ENCODE peak calls at places on chromosomes 12 and 14, in seven cellular contexts. One of them, this sample, is unnamed.

GRCh38 chr12:47899466-47899865 is 5.3 kb downstream of the VDR start:
- DNase-seq in heart right ventricle: no peak
- DNase-seq in mesothelial cell of epicardium: no peak
- DNase-seq in cardiac fibroblast: no peak
- DNase-seq in cardiac muscle cell: no peak
- DNase-seq in GM13977: no peak
- DNase-seq in endothelial cell of umbilical vein: no peak
- DNase-seq in this sample: no peak

GRCh38 chr14:72451081-72451972 is 442.6 kb downstream of the DPF3 start:
- DNase-seq in GM13977: peak; percentile 60
- DNase-seq in cardiac muscle cell: no peak
- DNase-seq in cardiac fibroblast: no peak
- DNase-seq in heart right ventricle: no peak
- DNase-seq in mesothelial cell of epicardium: no peak
- DNase-seq in endothelial cell of umbilical vein: no peak
- DNase-seq in this sample: no peak

GRCh38 chr14:64465856-64466554 is 706 bp downstream of the AKAP5 start:
- DNase-seq in heart right ventricle: peak; percentile 25
- DNase-seq in endothelial cell of umbilical vein: peak; percentile 45
- DNase-seq in cardiac muscle cell: peak; percentile 75
- DNase-seq in cardiac fibroblast: peak; percentile 27
- DNase-seq in GM13977: no peak
- DNase-seq in mesothelial cell of epicardium: peak; percentile 52
- DNase-seq in this sample: peak; percentile 9

GRCh38 chr12:24617471-24617870 is 331.4 kb downstream of the BCAT1 start:
- DNase-seq in heart right ventricle: no peak
- DNase-seq in endothelial cell of umbilical vein: peak; percentile 50
- DNase-seq in cardiac fibroblast: peak; percentile 81
- DNase-seq in GM13977: no peak
- DNase-seq in cardiac muscle cell: peak; percentile 51
- DNase-seq in mesothelial cell of epicardium: no peak
- DNase-seq in this sample: no peak

GRCh38 chr14:81868172-81868571 is 334.5 kb upstream of the SEL1L start:
- DNase-seq in heart right ventricle: no peak
- DNase-seq in mesothelial cell of epicardium: no peak
- DNase-seq in endothelial cell of umbilical vein: no peak
- DNase-seq in GM13977: no peak
- DNase-seq in cardiac muscle cell: no peak
- DNase-seq in cardiac fibroblast: no peak
- DNase-seq in this sample: no peak

GRCh38 chr12:131615316-131616053 is 95.4 kb upstream of the SFSWAP start:
- DNase-seq in endothelial cell of umbilical vein: no peak
- DNase-seq in cardiac fibroblast: no peak
- DNase-seq in heart right ventricle: no peak
- DNase-seq in GM13977: no peak
- DNase-seq in cardiac muscle cell: no peak
- DNase-seq in mesothelial cell of epicardium: no peak
- DNase-seq in this sample: no peak

GRCh38 chr14:74308695-74309094 is 6.0 kb upstream of the ABCD4 start:
- DNase-seq in heart right ventricle: no peak
- DNase-seq in cardiac muscle cell: no peak
- DNase-seq in GM13977: no peak
- DNase-seq in cardiac fibroblast: no peak
- DNase-seq in mesothelial cell of epicardium: no peak
- DNase-seq in endothelial cell of umbilical vein: no peak
- DNase-seq in this sample: no peak

GRCh38 chr14:34571771-34572170 is 32.3 kb upstream of the EAPP start:
- DNase-seq in cardiac muscle cell: no peak
- DNase-seq in endothelial cell of umbilical vein: no peak
- DNase-seq in cardiac fibroblast: no peak
- DNase-seq in heart right ventricle: no peak
- DNase-seq in mesothelial cell of epicardium: no peak
- DNase-seq in GM13977: no peak
- DNase-seq in this sample: no peak

GRCh38 chr12:28164644-28165313 is 25.5 kb upstream of the CCDC91 start:
- DNase-seq in GM13977: no peak
- DNase-seq in heart right ventricle: no peak
- DNase-seq in mesothelial cell of epicardium: no peak
- DNase-seq in endothelial cell of umbilical vein: no peak
- DNase-seq in cardiac muscle cell: no peak
- DNase-seq in cardiac fibroblast: no peak
- DNase-seq in this sample: peak; percentile 28

GRCh38 chr12:100573168-100573498 is 351 bp upstream of the GAS2L3 start:
- DNase-seq in cardiac muscle cell: no peak
- DNase-seq in heart right ventricle: no peak
- DNase-seq in mesothelial cell of epicardium: no peak
- DNase-seq in GM13977: no peak
- DNase-seq in cardiac fibroblast: no peak
- DNase-seq in endothelial cell of umbilical vein: no peak
- DNase-seq in this sample: no peak

GRCh38 chr14:69652942-69653680 is 41.7 kb downstream of the SUSD6 start:
- DNase-seq in cardiac fibroblast: peak; percentile 50
- DNase-seq in GM13977: no peak
- DNase-seq in heart right ventricle: peak; percentile 37
- DNase-seq in cardiac muscle cell: no peak
- DNase-seq in endothelial cell of umbilical vein: no peak
- DNase-seq in mesothelial cell of epicardium: no peak
- DNase-seq in this sample: no peak

GRCh38 chr14:99037777-99038176 is 234.2 kb downstream of the BCL11B start:
- DNase-seq in heart right ventricle: no peak
- DNase-seq in GM13977: no peak
- DNase-seq in mesothelial cell of epicardium: no peak
- DNase-seq in endothelial cell of umbilical vein: no peak
- DNase-seq in cardiac fibroblast: no peak
- DNase-seq in cardiac muscle cell: no peak
- DNase-seq in this sample: no peak

GRCh38 chr12:116492703-116493324 is 66.4 kb upstream of the MAP1LC3B2 start:
- DNase-seq in heart right ventricle: no peak
- DNase-seq in GM13977: no peak
- DNase-seq in cardiac muscle cell: peak; percentile 62
- DNase-seq in cardiac fibroblast: peak; percentile 88
- DNase-seq in endothelial cell of umbilical vein: no peak
- DNase-seq in mesothelial cell of epicardium: no peak
- DNase-seq in this sample: no peak

GRCh38 chr14:95196268-95196667 is 38.9 kb upstream of the DICER1 start:
- DNase-seq in heart right ventricle: no peak
- DNase-seq in cardiac muscle cell: no peak
- DNase-seq in mesothelial cell of epicardium: no peak
- DNase-seq in cardiac fibroblast: no peak
- DNase-seq in endothelial cell of umbilical vein: no peak
- DNase-seq in GM13977: peak; percentile 68
- DNase-seq in this sample: no peak

GRCh38 chr12:53497461-53497860 is 1.8 kb downstream of the MAP3K12 start:
- DNase-seq in cardiac muscle cell: no peak
- DNase-seq in heart right ventricle: no peak
- DNase-seq in endothelial cell of umbilical vein: no peak
- DNase-seq in GM13977: no peak
- DNase-seq in cardiac fibroblast: no peak
- DNase-seq in mesothelial cell of epicardium: no peak
- DNase-seq in this sample: no peak

GRCh38 chr14:92886337-92886736 is 36.6 kb upstream of the CHGA start:
- DNase-seq in cardiac fibroblast: no peak
- DNase-seq in endothelial cell of umbilical vein: no peak
- DNase-seq in cardiac muscle cell: no peak
- DNase-seq in GM13977: no peak
- DNase-seq in mesothelial cell of epicardium: no peak
- DNase-seq in heart right ventricle: no peak
- DNase-seq in this sample: no peak

GRCh38 chr12:93824514-93825500 is 147.6 kb downstream of the CRADD start:
- DNase-seq in mesothelial cell of epicardium: no peak
- DNase-seq in cardiac fibroblast: peak; percentile 42
- DNase-seq in GM13977: no peak
- DNase-seq in endothelial cell of umbilical vein: no peak
- DNase-seq in cardiac muscle cell: no peak
- DNase-seq in heart right ventricle: no peak
- DNase-seq in this sample: no peak

GRCh38 chr12:46744256-46744655 is 81.5 kb downstream of the SLC38A4 start:
- DNase-seq in mesothelial cell of epicardium: no peak
- DNase-seq in GM13977: no peak
- DNase-seq in heart right ventricle: no peak
- DNase-seq in endothelial cell of umbilical vein: no peak
- DNase-seq in cardiac muscle cell: no peak
- DNase-seq in cardiac fibroblast: peak; percentile 2
- DNase-seq in this sample: no peak

DNA sequence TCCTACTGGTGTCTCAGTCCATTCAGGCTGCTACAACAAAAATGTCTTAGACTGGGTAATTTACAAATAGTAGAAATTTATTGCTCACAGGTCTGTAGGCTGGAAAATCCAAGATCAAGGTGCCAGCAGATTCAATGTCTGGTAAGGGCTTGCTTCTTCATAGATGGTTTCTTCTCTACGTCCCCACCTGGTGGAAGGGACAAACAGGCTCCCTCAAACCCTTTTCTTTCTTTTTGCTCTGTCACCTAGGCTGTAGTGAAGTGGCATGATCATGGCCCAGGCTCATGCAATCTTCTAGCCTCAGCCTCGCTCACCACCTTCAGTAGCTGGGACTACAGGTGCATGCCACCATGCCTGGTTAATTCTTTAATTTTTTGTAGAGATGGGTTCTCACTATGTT is 106.8 kb upstream of the RPH3A start:
- DNase-seq in mesothelial cell of epicardium: no peak
- DNase-seq in cardiac fibroblast: no peak
- DNase-seq in heart right ventricle: no peak
- DNase-seq in endothelial cell of umbilical vein: no peak
- DNase-seq in cardiac muscle cell: no peak
- DNase-seq in GM13977: no peak
- DNase-seq in this sample: no peak
- TF ChIP-seq CTCF in mesothelial cell of epicardium: no peak
- TF ChIP-seq CTCF in cardiac fibroblast: no peak
- TF ChIP-seq CTCF in heart right ventricle: no peak
- TF ChIP-seq CTCF in endothelial cell of umbilical vein: no peak
- TF ChIP-seq CTCF in cardiac muscle cell: no peak
- TF ChIP-seq CTCF in GM13977: no peak
- TF ChIP-seq CTCF in this sample: no peak

DNA sequence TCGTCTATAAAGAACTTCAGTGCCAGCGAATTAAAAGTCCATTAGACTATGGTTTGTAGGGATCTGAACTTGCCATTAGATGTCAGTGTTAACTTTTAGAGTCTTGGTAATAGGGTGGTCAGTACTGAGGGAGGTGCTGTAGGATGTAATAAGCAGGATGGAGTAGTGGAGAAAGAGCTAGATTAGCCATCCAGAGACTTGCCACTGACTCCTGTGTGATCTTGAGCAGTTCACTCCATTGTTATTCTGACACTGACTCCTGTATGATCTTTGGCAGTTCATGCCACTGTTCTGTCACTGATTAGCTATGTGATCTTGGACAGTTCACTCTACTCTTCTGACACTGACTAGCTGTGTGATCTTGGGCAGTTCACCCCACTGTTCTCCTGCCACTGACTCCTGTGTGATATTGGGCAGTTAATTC is 133.6 kb downstream of the TTLL5 start:
- DNase-seq in mesothelial cell of epicardium: no peak
- DNase-seq in cardiac muscle cell: peak; percentile 90
- DNase-seq in GM13977: no peak
- DNase-seq in heart right ventricle: no peak
- DNase-seq in cardiac fibroblast: peak; percentile 78
- DNase-seq in endothelial cell of umbilical vein: peak; percentile 49
- DNase-seq in this sample: no peak
- TF ChIP-seq CTCF in mesothelial cell of epicardium: no peak
- TF ChIP-seq CTCF in cardiac muscle cell: peak; percentile 68
- TF ChIP-seq CTCF in GM13977: peak; percentile 32
- TF ChIP-seq CTCF in heart right ventricle: peak; percentile 76
- TF ChIP-seq CTCF in cardiac fibroblast: peak; percentile 53
- TF ChIP-seq CTCF in endothelial cell of umbilical vein: peak; percentile 31
- TF ChIP-seq CTCF in this sample: no peak

DNA sequence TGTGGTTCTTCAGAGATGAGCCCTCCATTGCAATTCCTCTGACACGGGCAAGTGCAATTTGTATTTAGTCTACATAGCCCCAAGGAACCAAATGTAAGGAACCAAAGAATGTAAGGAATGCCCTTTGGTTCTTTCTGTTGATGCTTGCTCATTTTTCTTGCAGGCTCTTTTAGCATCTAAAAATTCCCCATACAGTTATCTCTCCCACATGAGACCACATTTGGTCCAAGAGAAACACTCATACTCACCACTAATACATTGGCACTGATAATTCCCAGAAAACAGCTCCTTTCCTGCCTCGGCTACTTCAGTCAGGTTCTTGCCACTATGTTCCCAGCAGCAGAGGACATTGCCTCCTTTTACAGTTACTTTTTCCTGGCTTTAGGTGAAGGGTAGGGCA is 332.6 kb downstream of the AEBP2 start:
- DNase-seq in GM13977: no peak
- DNase-seq in cardiac muscle cell: peak; percentile 91
- DNase-seq in heart right ventricle: no peak
- DNase-seq in endothelial cell of umbilical vein: peak; percentile 43
- DNase-seq in cardiac fibroblast: peak; percentile 76
- DNase-seq in mesothelial cell of epicardium: no peak
- DNase-seq in this sample: no peak
- TF ChIP-seq CTCF in GM13977: no peak
- TF ChIP-seq CTCF in cardiac muscle cell: peak; percentile 3
- TF ChIP-seq CTCF in heart right ventricle: no peak
- TF ChIP-seq CTCF in endothelial cell of umbilical vein: no peak
- TF ChIP-seq CTCF in cardiac fibroblast: no peak
- TF ChIP-seq CTCF in mesothelial cell of epicardium: no peak
- TF ChIP-seq CTCF in this sample: no peak

GRCh38 chr12:6963016-6963731 is 7.3 kb downstream of the PHB2 start:
- DNase-seq in GM13977: no peak
- DNase-seq in cardiac muscle cell: no peak
- DNase-seq in cardiac fibroblast: no peak
- DNase-seq in mesothelial cell of epicardium: peak; percentile 74
- DNase-seq in endothelial cell of umbilical vein: no peak
- DNase-seq in heart right ventricle: no peak
- DNase-seq in this sample: peak; percentile 97
- TF ChIP-seq CTCF in GM13977: no peak
- TF ChIP-seq CTCF in cardiac muscle cell: no peak
- TF ChIP-seq CTCF in cardiac fibroblast: no peak
- TF ChIP-seq CTCF in mesothelial cell of epicardium: no peak
- TF ChIP-seq CTCF in endothelial cell of umbilical vein: no peak
- TF ChIP-seq CTCF in heart right ventricle: no peak
- TF ChIP-seq CTCF in this sample: no peak

GRCh38 chr14:101518611-101519048 is 42.7 kb upstream of the DIO3 start:
- DNase-seq in cardiac fibroblast: no peak
- DNase-seq in GM13977: no peak
- DNase-seq in mesothelial cell of epicardium: no peak
- DNase-seq in cardiac muscle cell: no peak
- DNase-seq in endothelial cell of umbilical vein: no peak
- DNase-seq in heart right ventricle: no peak
- DNase-seq in this sample: no peak
- TF ChIP-seq CTCF in cardiac fibroblast: no peak
- TF ChIP-seq CTCF in GM13977: no peak
- TF ChIP-seq CTCF in mesothelial cell of epicardium: no peak
- TF ChIP-seq CTCF in cardiac muscle cell: no peak
- TF ChIP-seq CTCF in endothelial cell of umbilical vein: no peak
- TF ChIP-seq CTCF in heart right ventricle: no peak
- TF ChIP-seq CTCF in this sample: no peak